ENCODE peak calls at places on chromosomes 4 and X, in five cellular contexts. Q is HepG2, N is GM12878, O is K562, V is SK-N-SH. T is an unnamed sample.
A peak's percentile ranks its signal among the peaks of the same experiment; 100 is the strongest.

GRCh38 chr4:74615411-74615810 is 170.5 kb downstream of the AREG start:
- DNase-seq in N (no peak), O (no peak), V (no peak), Q (no peak), T (no peak)

GRCh38 chrX:24148118-24148517 is 1.4 kb upstream of the ZFX start:
- DNase-seq in N (no peak), Q (no peak), V (no peak), O (no peak), T (peak; percentile 11)

GRCh38 chr4:86220137-86220536 is 139.7 kb downstream of the MAPK10 start:
- DNase-seq in Q (no peak), N (no peak), O (no peak), V (no peak), T (peak; percentile 43)

GRCh38 chrX:1595711-1596060 is 4.3 kb downstream of the AKAP17A start:
- DNase-seq in Q (no peak), N (no peak), V (no peak), O (no peak), T (no peak)

GRCh38 chrX:73827406-73827805 is 264.4 kb downstream of the CHIC1 start:
- DNase-seq in Q (no peak), N (no peak), O (no peak), V (no peak), T (no peak)

GRCh38 chr4:7872264-7872771 is 67.3 kb downstream of the AFAP1 start:
- DNase-seq in V (no peak), O (no peak), Q (no peak), N (no peak), T (peak; percentile 98)

GRCh38 chr4:30610361-30610760 is 109.8 kb upstream of the PCDH7 start:
- DNase-seq in N (no peak), V (no peak), O (no peak), Q (no peak), T (no peak)

GRCh38 chrX:148133099-148133725 is 152.1 kb downstream of the FMR1NB start:
- DNase-seq in Q (no peak), N (no peak), O (no peak), V (no peak), T (no peak)

GRCh38 chr4:156968479-156968984 is 3.1 kb downstream of the PDGFC start:
- DNase-seq in Q (peak; percentile 55), N (no peak), O (peak; percentile 9), V (peak; percentile 42), T (peak; percentile 85)

GRCh38 chrX:73683236-73683859 is 120.4 kb downstream of the CHIC1 start:
- DNase-seq in V (no peak), Q (no peak), O (no peak), N (no peak), T (no peak)

GRCh38 chr4:19944806-19945205 is 306.9 kb upstream of the SLIT2 start:
- DNase-seq in O (no peak), V (peak; percentile 44), N (no peak), Q (no peak), T (no peak)

GRCh38 chrX:10197597-10198210 is 40.9 kb downstream of the CLCN4 start:
- DNase-seq in N (no peak), Q (no peak), V (no peak), O (no peak), T (no peak)

GRCh38 chr4:101501421-101501820 is 154.1 kb upstream of the PPP3CA start:
- DNase-seq in Q (no peak), V (no peak), O (no peak), N (no peak), T (no peak)

GRCh38 chr4:165814256-165815010 is 58.6 kb upstream of the TLL1 start:
- DNase-seq in V (no peak), O (no peak), N (no peak), Q (no peak), T (no peak)

GRCh38 chrX:103175944-103176753 is 38.8 kb upstream of the BEX4 start:
- DNase-seq in O (peak; percentile 53), N (no peak), Q (peak; percentile 11), V (peak; percentile 67), T (peak; percentile 38)

GRCh38 chrX:53547668-53548067 is 113.5 kb upstream of the HSD17B10 start:
- DNase-seq in V (no peak), O (no peak), N (no peak), Q (no peak), T (no peak)

GRCh38 chrX:85836868-85837267 is 210.5 kb downstream of the CHM start:
- DNase-seq in Q (no peak), V (no peak), N (no peak), O (no peak), T (peak; percentile 23)

GRCh38 chr4:141388483-141388882 is 167.8 kb downstream of the ZNF330 start:
- DNase-seq in V (no peak), N (no peak), O (no peak), Q (no peak), T (peak; percentile 89)

GRCh38 chrX:129836827-129837226 is 6.9 kb downstream of the ZDHHC9 start:
- DNase-seq in Q (no peak), V (no peak), N (no peak), O (no peak), T (no peak)

GRCh38 chrX:129831486-129831885 is 12.2 kb downstream of the ZDHHC9 start:
- DNase-seq in O (no peak), V (no peak), N (no peak), Q (no peak), T (no peak)

GRCh38 chrX:129833153-129834004 is 10.3 kb downstream of the ZDHHC9 start:
- DNase-seq in O (no peak), Q (no peak), V (no peak), N (no peak), T (peak; percentile 73)
- TF ChIP-seq RAD21 in O (no peak), Q (no peak), V (no peak), N (no peak), T (no peak)

DNA sequence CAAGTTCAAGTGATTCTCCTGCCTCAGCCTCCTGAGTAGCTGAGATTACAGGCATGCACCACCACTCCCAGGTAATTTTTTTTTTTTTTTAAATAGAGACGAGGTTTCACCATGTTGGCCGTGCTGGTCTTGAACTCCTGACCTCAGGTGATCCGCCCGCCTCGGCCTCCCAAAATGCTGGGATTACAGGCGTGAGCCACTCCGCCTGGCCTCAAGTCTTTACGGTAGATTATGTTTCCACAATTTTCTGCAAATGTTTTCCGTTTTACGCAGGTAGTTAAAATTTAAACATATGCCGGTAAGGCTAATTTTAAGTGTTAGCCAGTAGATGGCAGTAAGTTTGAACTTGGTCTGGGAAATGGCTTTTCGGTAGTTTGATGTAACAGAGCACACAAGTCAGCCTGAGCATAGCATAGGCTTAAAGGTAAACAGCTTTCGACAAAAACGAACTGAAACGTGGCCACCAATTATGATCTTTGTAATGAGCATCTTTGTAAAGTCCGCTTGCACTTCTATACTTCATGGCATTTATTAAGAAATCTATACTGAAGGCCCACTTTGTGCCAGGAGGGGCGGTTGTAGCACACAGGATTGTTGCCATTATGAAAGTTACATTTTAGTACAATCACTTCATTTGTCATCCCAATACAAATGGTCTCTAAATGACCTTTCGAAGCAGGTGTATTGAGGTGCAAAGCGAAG is 31.1 kb downstream of the CCKAR start:
- DNase-seq in Q (peak; percentile 58), N (peak; percentile 26), O (peak; percentile 51), V (peak; percentile 56), T (peak; percentile 86)
- TF ChIP-seq SMC3 in Q (peak; percentile 62), N (peak; percentile 72), O (peak; percentile 23), V (peak; percentile 80), T (peak; percentile 75)

DNA sequence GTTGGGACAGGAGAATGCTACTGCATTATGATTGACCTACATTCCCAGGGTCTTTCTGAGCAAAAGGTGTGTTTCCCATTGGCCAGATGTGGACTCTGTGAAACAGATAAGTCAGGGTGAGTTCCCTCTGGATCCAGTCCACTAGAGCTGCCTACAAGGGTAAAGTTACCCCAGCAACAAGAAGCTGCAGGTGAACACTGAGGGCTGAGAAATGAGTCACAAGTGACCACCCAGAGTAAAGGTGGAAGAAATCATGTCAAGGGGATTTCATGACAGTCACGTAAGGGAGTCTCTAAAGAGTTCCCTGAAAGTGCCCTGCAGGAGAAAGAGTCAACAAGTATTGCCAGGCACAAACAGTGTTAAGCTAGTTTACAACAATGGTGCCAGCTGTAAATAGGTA is 16.3 kb downstream of the F8A1 start:
- DNase-seq in N (no peak), O (no peak), V (no peak), Q (no peak), T (no peak)
- TF ChIP-seq MXI1 in N (no peak), O (no peak), V (no peak), Q (no peak), T (no peak)

DNA sequence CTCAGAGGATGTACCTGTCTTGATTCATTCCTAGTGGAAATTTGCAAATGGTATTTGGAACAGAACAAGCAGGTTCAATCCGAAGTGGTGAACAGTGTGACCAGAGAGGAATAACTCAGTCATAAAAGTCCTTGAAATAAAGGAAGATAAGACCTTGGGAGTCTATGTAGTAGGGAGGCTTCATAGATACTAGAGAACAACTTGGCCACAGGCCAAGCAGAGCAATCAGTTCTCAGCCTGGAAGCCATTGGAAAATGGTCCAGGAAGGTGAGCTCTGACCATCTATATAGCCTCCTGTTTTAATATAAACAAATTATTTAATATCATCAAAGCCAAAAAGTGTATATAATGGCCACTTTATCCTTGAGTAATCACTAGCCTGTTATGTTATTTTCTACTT is 11.3 kb downstream of the TXK start:
- DNase-seq in V (no peak), O (no peak), N (no peak), Q (no peak), T (no peak)
- TF ChIP-seq RAD21 in V (no peak), O (no peak), N (no peak), Q (no peak), T (no peak)

GRCh38 chr4:955931-956381 is 17.4 kb downstream of the DGKQ start:
- DNase-seq in V (peak; percentile 29), O (no peak), N (no peak), Q (no peak), T (no peak)
- TF ChIP-seq SMC3 in V (no peak), O (no peak), N (no peak), Q (no peak), T (no peak)

GRCh38 chrX:66919280-66919832 is 280.5 kb upstream of the EDA2R start:
- DNase-seq in N (no peak), Q (no peak), V (no peak), O (no peak), T (no peak)

GRCh38 chrX:66912417-66912816 is 273.5 kb upstream of the EDA2R start:
- DNase-seq in Q (no peak), N (no peak), V (no peak), O (no peak), T (no peak)

GRCh38 chrX:66918511-66918910 is 279.6 kb upstream of the EDA2R start:
- DNase-seq in V (no peak), O (no peak), Q (no peak), N (no peak), T (no peak)

GRCh38 chrX:66914082-66914481 is 275.2 kb upstream of the EDA2R start:
- DNase-seq in N (no peak), Q (peak; percentile 0), V (no peak), O (no peak), T (no peak)

DNA sequence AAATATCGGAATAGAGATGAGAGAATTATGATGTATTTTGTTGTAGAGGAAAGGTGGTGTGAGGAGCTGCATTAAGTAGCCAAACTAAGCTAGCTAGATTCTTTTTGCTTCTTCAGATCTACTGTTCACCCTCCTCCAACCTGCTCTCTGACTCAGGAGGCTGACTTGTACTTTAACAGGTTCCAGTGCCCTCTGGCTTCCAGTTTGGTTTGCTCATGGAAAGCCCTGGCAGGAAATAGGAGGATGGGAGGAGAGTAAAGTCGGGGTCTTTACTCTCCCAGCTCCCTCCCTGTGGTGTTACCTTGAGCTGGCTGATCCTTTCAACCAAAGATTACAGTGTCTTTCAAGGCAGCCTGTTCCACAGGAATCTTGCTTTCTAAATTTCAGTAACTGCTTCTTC is 277.0 kb upstream of the EDA2R start:
- DNase-seq in V (no peak), O (no peak), N (no peak), Q (no peak), T (no peak)
- TF ChIP-seq MXI1 in V (no peak), O (no peak), N (no peak), Q (no peak), T (no peak)

T was measured in IMR-90.